ENCODE peak calls at places on chromosomes 2 and 18, in six cellular contexts. One of them, this sample, is unnamed.

GRCh38 chr2:150486539-150487484 is 655 bp downstream of the RND3 start:
- DNase-seq in IMR-90: peak; percentile 24
- DNase-seq in neuronal stem cell: peak; percentile 47
- DNase-seq in H9: peak; percentile 33
- DNase-seq in mesenchymal stem cell: peak; percentile 61
- DNase-seq in H1: peak; percentile 62
- DNase-seq in this sample: peak; percentile 72

GRCh38 chr2:144629937-144630336 is 110.0 kb upstream of the ZEB2 start:
- DNase-seq in IMR-90: peak; percentile 2
- DNase-seq in neuronal stem cell: no peak
- DNase-seq in H9: no peak
- DNase-seq in mesenchymal stem cell: no peak
- DNase-seq in H1: no peak
- DNase-seq in this sample: no peak

GRCh38 chr18:67639872-67640271 is 123.4 kb upstream of the DSEL start:
- DNase-seq in IMR-90: no peak
- DNase-seq in neuronal stem cell: no peak
- DNase-seq in H9: no peak
- DNase-seq in mesenchymal stem cell: no peak
- DNase-seq in H1: no peak
- DNase-seq in this sample: no peak

GRCh38 chr2:9327873-9328352 is 95.4 kb downstream of the ITGB1BP1 start:
- DNase-seq in IMR-90: peak; percentile 54
- DNase-seq in neuronal stem cell: no peak
- DNase-seq in H9: no peak
- DNase-seq in mesenchymal stem cell: peak; percentile 93
- DNase-seq in H1: no peak
- DNase-seq in this sample: no peak

GRCh38 chr2:205590759-205591158 is 91.5 kb upstream of the NRP2 start:
- DNase-seq in IMR-90: peak; percentile 70
- DNase-seq in neuronal stem cell: no peak
- DNase-seq in H9: no peak
- DNase-seq in mesenchymal stem cell: peak; percentile 79
- DNase-seq in H1: no peak
- DNase-seq in this sample: no peak

GRCh38 chr18:63730788-63731187 is 28.0 kb downstream of the SERPINB11 start:
- DNase-seq in IMR-90: no peak
- DNase-seq in neuronal stem cell: no peak
- DNase-seq in H9: no peak
- DNase-seq in mesenchymal stem cell: no peak
- DNase-seq in H1: no peak
- DNase-seq in this sample: peak; percentile 23

GRCh38 chr2:235051436-235052260 is 99.8 kb downstream of the SH3BP4 start:
- DNase-seq in IMR-90: peak; percentile 37
- DNase-seq in neuronal stem cell: no peak
- DNase-seq in H9: no peak
- DNase-seq in mesenchymal stem cell: peak; percentile 74
- DNase-seq in H1: no peak
- DNase-seq in this sample: no peak

GRCh38 chr2:101692037-101692436 is 5.5 kb upstream of the MAP4K4 start:
- DNase-seq in IMR-90: no peak
- DNase-seq in neuronal stem cell: no peak
- DNase-seq in H9: no peak
- DNase-seq in mesenchymal stem cell: no peak
- DNase-seq in H1: no peak
- DNase-seq in this sample: no peak

GRCh38 chr18:74598350-74599001 is 806 bp downstream of the ZNF407 start:
- DNase-seq in IMR-90: peak; percentile 46
- DNase-seq in neuronal stem cell: peak; percentile 48
- DNase-seq in H9: peak; percentile 58
- DNase-seq in mesenchymal stem cell: peak; percentile 75
- DNase-seq in H1: peak; percentile 72
- DNase-seq in this sample: peak; percentile 54

GRCh38 chr2:135913726-135914365 is 37.6 kb upstream of the MCM6 start:
- DNase-seq in IMR-90: peak; percentile 47
- DNase-seq in neuronal stem cell: peak; percentile 40
- DNase-seq in H9: no peak
- DNase-seq in mesenchymal stem cell: peak; percentile 56
- DNase-seq in H1: no peak
- DNase-seq in this sample: peak; percentile 44

GRCh38 chr2:45205480-45205879 is 196.2 kb upstream of the SIX2 start:
- DNase-seq in IMR-90: no peak
- DNase-seq in neuronal stem cell: no peak
- DNase-seq in H9: no peak
- DNase-seq in mesenchymal stem cell: no peak
- DNase-seq in H1: peak; percentile 27
- DNase-seq in this sample: no peak

GRCh38 chr2:43576983-43577892 is 18.6 kb downstream of the THADA start:
- DNase-seq in IMR-90: peak; percentile 84
- DNase-seq in neuronal stem cell: peak; percentile 15
- DNase-seq in H9: no peak
- DNase-seq in mesenchymal stem cell: peak; percentile 74
- DNase-seq in H1: no peak
- DNase-seq in this sample: peak; percentile 56

GRCh38 chr18:59301974-59302373 is 16.5 kb downstream of the CPLX4 start:
- DNase-seq in IMR-90: no peak
- DNase-seq in neuronal stem cell: no peak
- DNase-seq in H9: no peak
- DNase-seq in mesenchymal stem cell: no peak
- DNase-seq in H1: no peak
- DNase-seq in this sample: no peak

GRCh38 chr2:238003234-238004032 is 36.6 kb downstream of the UBE2F start:
- DNase-seq in IMR-90: no peak
- DNase-seq in neuronal stem cell: no peak
- DNase-seq in H9: no peak
- DNase-seq in mesenchymal stem cell: no peak
- DNase-seq in H1: no peak
- DNase-seq in this sample: no peak

GRCh38 chr2:240060977-240061591 is 7.8 kb upstream of the OR6B3 start:
- DNase-seq in IMR-90: peak; percentile 57
- DNase-seq in neuronal stem cell: peak; percentile 31
- DNase-seq in H9: no peak
- DNase-seq in mesenchymal stem cell: peak; percentile 60
- DNase-seq in H1: no peak
- DNase-seq in this sample: peak; percentile 45

GRCh38 chr2:44716131-44716530 is 225.4 kb upstream of the SIX3 start:
- DNase-seq in IMR-90: no peak
- DNase-seq in neuronal stem cell: no peak
- DNase-seq in H9: no peak
- DNase-seq in mesenchymal stem cell: no peak
- DNase-seq in H1: no peak
- DNase-seq in this sample: no peak

GRCh38 chr18:24369420-24369819 is 28.2 kb downstream of the OSBPL1A start:
- DNase-seq in IMR-90: peak; percentile 20
- DNase-seq in neuronal stem cell: no peak
- DNase-seq in H9: no peak
- DNase-seq in mesenchymal stem cell: no peak
- DNase-seq in H1: peak; percentile 17
- DNase-seq in this sample: no peak

GRCh38 chr2:219758907-219759680 is 131.7 kb downstream of the SLC4A3 start:
- DNase-seq in IMR-90: no peak
- DNase-seq in neuronal stem cell: no peak
- DNase-seq in H9: no peak
- DNase-seq in mesenchymal stem cell: no peak
- DNase-seq in H1: no peak
- DNase-seq in this sample: no peak

GRCh38 chr2:34003795-34004194 is 404.7 kb upstream of the FAM98A start:
- DNase-seq in IMR-90: no peak
- DNase-seq in neuronal stem cell: no peak
- DNase-seq in H9: no peak
- DNase-seq in mesenchymal stem cell: no peak
- DNase-seq in H1: no peak
- DNase-seq in this sample: no peak

GRCh38 chr2:200217320-200217719 is 89.2 kb upstream of the SPATS2L start:
- DNase-seq in IMR-90: no peak
- DNase-seq in neuronal stem cell: no peak
- DNase-seq in H9: no peak
- DNase-seq in mesenchymal stem cell: no peak
- DNase-seq in H1: no peak
- DNase-seq in this sample: no peak

GRCh38 chr18:30694773-30695172 is 347.8 kb downstream of the DSC3 start:
- DNase-seq in IMR-90: no peak
- DNase-seq in neuronal stem cell: no peak
- DNase-seq in H9: no peak
- DNase-seq in mesenchymal stem cell: no peak
- DNase-seq in H1: no peak
- DNase-seq in this sample: no peak

GRCh38 chr2:122018736-122019135 is 263.3 kb downstream of the TSN start:
- DNase-seq in IMR-90: no peak
- DNase-seq in neuronal stem cell: no peak
- DNase-seq in H9: no peak
- DNase-seq in mesenchymal stem cell: no peak
- DNase-seq in H1: no peak
- DNase-seq in this sample: no peak

DNA sequence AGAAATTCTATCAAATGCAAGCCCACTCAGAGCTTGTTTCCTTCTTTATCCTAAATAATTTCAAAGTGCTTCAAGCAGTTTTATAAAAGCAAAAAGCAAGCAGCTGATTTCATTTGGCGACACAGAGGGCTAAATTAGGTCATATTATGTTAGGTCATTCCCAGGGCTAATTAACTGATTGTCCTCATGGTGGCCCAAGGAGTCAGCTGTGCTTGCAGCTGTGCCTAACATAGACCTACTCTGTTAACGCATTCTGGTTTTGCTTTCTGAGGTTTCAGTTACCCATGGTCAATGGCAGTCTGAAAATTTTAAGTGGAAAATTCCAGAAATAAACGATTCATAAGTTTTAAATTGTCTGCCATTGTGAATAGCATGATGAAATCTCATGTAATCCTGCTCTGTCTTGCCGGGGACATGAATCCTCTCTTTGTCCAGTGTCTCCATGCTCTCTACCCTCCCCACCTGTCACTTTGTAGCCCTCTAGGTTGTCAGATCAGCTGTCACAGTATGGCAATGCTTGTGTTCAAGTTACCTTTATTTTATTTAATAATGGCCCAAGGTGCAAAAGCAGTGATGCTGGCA is 168.7 kb downstream of the KCNS3 start:
- DNase-seq in IMR-90: no peak
- DNase-seq in neuronal stem cell: no peak
- DNase-seq in H9: no peak
- DNase-seq in mesenchymal stem cell: peak; percentile 11
- DNase-seq in H1: no peak
- DNase-seq in this sample: no peak
- H3K4me2 ChIP-seq in IMR-90: no peak overlapping the region
- H3K4me2 ChIP-seq in neuronal stem cell: no peak overlapping the region
- H3K4me2 ChIP-seq in H9: no peak overlapping the region
- H3K4me2 ChIP-seq in mesenchymal stem cell: no peak overlapping the region
- H3K4me2 ChIP-seq in H1: no peak overlapping the region
- H3K4me2 ChIP-seq in this sample: no peak overlapping the region

GRCh38 chr18:7514796-7515440 is 52.2 kb upstream of the PTPRM start:
- DNase-seq in IMR-90: no peak
- DNase-seq in neuronal stem cell: peak; percentile 15
- DNase-seq in H9: peak; percentile 38
- DNase-seq in mesenchymal stem cell: no peak
- DNase-seq in H1: peak; percentile 56
- DNase-seq in this sample: peak; percentile 75

GRCh38 chr18:7517852-7518251 is 49.3 kb upstream of the PTPRM start:
- DNase-seq in IMR-90: no peak
- DNase-seq in neuronal stem cell: no peak
- DNase-seq in H9: no peak
- DNase-seq in mesenchymal stem cell: no peak
- DNase-seq in H1: no peak
- DNase-seq in this sample: no peak

GRCh38 chr18:7512326-7512725 is 54.8 kb upstream of the PTPRM start:
- DNase-seq in IMR-90: no peak
- DNase-seq in neuronal stem cell: no peak
- DNase-seq in H9: no peak
- DNase-seq in mesenchymal stem cell: no peak
- DNase-seq in H1: no peak
- DNase-seq in this sample: no peak

GRCh38 chr18:7516505-7517117 is 50.5 kb upstream of the PTPRM start:
- DNase-seq in IMR-90: no peak
- DNase-seq in neuronal stem cell: no peak
- DNase-seq in H9: no peak
- DNase-seq in mesenchymal stem cell: no peak
- DNase-seq in H1: no peak
- DNase-seq in this sample: no peak

DNA sequence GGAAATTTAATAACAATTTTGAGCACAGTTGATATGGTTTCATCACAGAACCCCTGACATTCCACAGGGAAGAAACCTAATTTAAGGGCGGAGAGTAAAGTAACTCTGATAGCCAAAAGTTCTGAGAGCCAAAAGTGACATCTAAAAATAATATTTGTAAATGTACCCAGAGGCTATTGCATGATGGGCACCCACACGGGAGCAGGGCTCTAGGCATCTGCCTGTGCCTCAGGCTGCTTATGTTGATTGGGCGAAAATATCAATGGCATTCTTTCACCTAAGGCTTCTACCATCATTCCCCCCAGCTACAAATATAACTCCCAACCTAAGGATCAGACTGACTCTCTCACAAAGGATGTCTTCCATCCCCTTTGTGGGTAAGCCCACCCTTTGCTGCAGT is 54.1 kb upstream of the PTPRM start:
- DNase-seq in IMR-90: no peak
- DNase-seq in neuronal stem cell: no peak
- DNase-seq in H9: no peak
- DNase-seq in mesenchymal stem cell: no peak
- DNase-seq in H1: no peak
- DNase-seq in this sample: no peak
- H2BK120ac ChIP-seq in IMR-90: no peak overlapping the region
- H2BK120ac ChIP-seq in neuronal stem cell: no peak overlapping the region
- H2BK120ac ChIP-seq in H9: no peak overlapping the region
- H2BK120ac ChIP-seq in mesenchymal stem cell: no peak overlapping the region
- H2BK120ac ChIP-seq in H1: no peak overlapping the region
- H2BK120ac ChIP-seq in this sample: no peak overlapping the region

GRCh38 chr2:112157472-112157871 is 19.3 kb downstream of the FBLN7 start:
- DNase-seq in IMR-90: no peak
- DNase-seq in neuronal stem cell: no peak
- DNase-seq in H9: no peak
- DNase-seq in mesenchymal stem cell: no peak
- DNase-seq in H1: no peak
- DNase-seq in this sample: no peak
- H2BK15ac ChIP-seq in IMR-90: no peak overlapping the region
- H2BK15ac ChIP-seq in neuronal stem cell: no peak overlapping the region
- H2BK15ac ChIP-seq in H9: no peak overlapping the region
- H2BK15ac ChIP-seq in mesenchymal stem cell: no peak overlapping the region
- H2BK15ac ChIP-seq in H1: no peak overlapping the region
- H2BK15ac ChIP-seq in this sample: no peak overlapping the region

GRCh38 chr18:43589611-43590151 is 312.4 kb upstream of the SYT4 start:
- DNase-seq in IMR-90: no peak
- DNase-seq in neuronal stem cell: no peak
- DNase-seq in H9: peak; percentile 28
- DNase-seq in mesenchymal stem cell: no peak
- DNase-seq in H1: no peak
- DNase-seq in this sample: no peak

GRCh38 chr18:43587538-43588153 is 310.4 kb upstream of the SYT4 start:
- DNase-seq in IMR-90: peak; percentile 41
- DNase-seq in neuronal stem cell: peak; percentile 8
- DNase-seq in H9: no peak
- DNase-seq in mesenchymal stem cell: peak; percentile 57
- DNase-seq in H1: no peak
- DNase-seq in this sample: peak; percentile 47

GRCh38 chr18:43590182-43590903 is 313.1 kb upstream of the SYT4 start:
- DNase-seq in IMR-90: no peak
- DNase-seq in neuronal stem cell: no peak
- DNase-seq in H9: no peak
- DNase-seq in mesenchymal stem cell: no peak
- DNase-seq in H1: no peak
- DNase-seq in this sample: no peak

GRCh38 chr18:43592268-43592667 is 315.0 kb upstream of the SYT4 start:
- DNase-seq in IMR-90: no peak
- DNase-seq in neuronal stem cell: no peak
- DNase-seq in H9: no peak
- DNase-seq in mesenchymal stem cell: no peak
- DNase-seq in H1: no peak
- DNase-seq in this sample: no peak

GRCh38 chr18:43588838-43589237 is 311.5 kb upstream of the SYT4 start:
- DNase-seq in IMR-90: no peak
- DNase-seq in neuronal stem cell: no peak
- DNase-seq in H9: no peak
- DNase-seq in mesenchymal stem cell: no peak
- DNase-seq in H1: no peak
- DNase-seq in this sample: no peak
- H3K4me2 ChIP-seq in IMR-90: no peak overlapping the region
- H3K4me2 ChIP-seq in neuronal stem cell: no peak overlapping the region
- H3K4me2 ChIP-seq in H9: no peak overlapping the region
- H3K4me2 ChIP-seq in mesenchymal stem cell: no peak overlapping the region
- H3K4me2 ChIP-seq in H1: no peak overlapping the region
- H3K4me2 ChIP-seq in this sample: no peak overlapping the region